ENCODE peak calls at places on chromosomes 6 and 20, in ten cellular contexts. B is activated naive CD4-positive, alpha-beta T cell; G is Ammon's horn; I is dorsolateral prefrontal cortex; E is NCI-H345; F is central memory CD8-positive, alpha-beta T cell; V is thoracic aorta; U is left cardiac atrium; K is WTC11; Q is colonic mucosa. J is an unnamed sample.

GRCh38 chr6:125294036-125294435 is 7.7 kb downstream of the HDDC2 start:
- DNase-seq in B (no peak), E (no peak), U (no peak), I (no peak), G (no peak), K (no peak), Q (no peak), F (no peak), V (no peak), J (no peak)

GRCh38 chr20:38855356-38855755 is 49.9 kb downstream of the PPP1R16B start:
- DNase-seq in E (no peak), U (no peak), B (no peak), F (no peak), I (no peak), G (no peak), Q (no peak), V (no peak), K (no peak), J (no peak)

GRCh38 chr6:22530506-22530905 is 38.9 kb upstream of the HDGFL1 start:
- DNase-seq in U (no peak), V (no peak), K (no peak), E (no peak), B (no peak), I (no peak), F (no peak), Q (no peak), G (no peak), J (no peak)

GRCh38 chr20:2814076-2814475 is 711 bp upstream of the C20orf141 start:
- DNase-seq in Q (no peak), G (no peak), U (no peak), F (no peak), B (no peak), E (no peak), V (no peak), K (no peak), I (no peak), J (no peak)

GRCh38 chr6:27839303-27840081 is 72.7 kb downstream of the OR2B2 start:
- DNase-seq in F (no peak), G (peak), V (no peak), E (no peak), U (peak), I (peak), B (no peak), Q (peak), K (no peak), J (peak)

GRCh38 chr20:41334452-41335421 is 5.9 kb upstream of the LPIN3 start:
- DNase-seq in V (no peak), Q (no peak), G (no peak), B (no peak), E (no peak), I (no peak), U (no peak), F (no peak), K (no peak), J (no peak)

GRCh38 chr6:13427838-13428527 is 59.4 kb downstream of the GFOD1 start:
- DNase-seq in E (no peak), V (no peak), Q (no peak), K (peak), B (peak), G (no peak), F (peak), I (no peak), U (peak), J (no peak)

GRCh38 chr6:13531956-13532355 is 42.4 kb upstream of the SIRT5 start:
- DNase-seq in V (no peak), K (no peak), U (no peak), G (no peak), F (no peak), Q (no peak), E (no peak), B (no peak), I (no peak), J (no peak)

GRCh38 chr6:30615219-30615957 is 1.7 kb downstream of the PPP1R10 start:
- DNase-seq in U (no peak), B (peak), G (peak), Q (peak), K (no peak), F (peak), I (no peak), V (no peak), E (peak), J (peak)

GRCh38 chr6:25088513-25088912 is 152.8 kb upstream of the RIPOR2 start:
- DNase-seq in B (no peak), K (no peak), E (no peak), G (no peak), Q (no peak), V (no peak), I (no peak), U (no peak), F (no peak), J (no peak)

GRCh38 chr20:56606174-56606945 is 22.7 kb upstream of the TFAP2C start:
- DNase-seq in B (no peak), U (no peak), V (no peak), E (no peak), I (no peak), K (no peak), F (no peak), G (no peak), Q (peak), J (no peak)

GRCh38 chr20:57594092-57594911 is 25.9 kb downstream of the ZBP1 start:
- DNase-seq in U (peak), B (peak), K (peak), V (no peak), G (no peak), I (no peak), E (peak), F (peak), Q (no peak), J (no peak)

GRCh38 chr6:42727084-42727601 is 4.7 kb upstream of the PRPH2 start:
- DNase-seq in V (no peak), B (no peak), U (peak), K (peak), F (no peak), E (no peak), G (peak), I (peak), Q (peak), J (peak)

GRCh38 chr6:142537612-142538478 is 236.0 kb downstream of the ADGRG6 start:
- DNase-seq in Q (no peak), K (peak), F (no peak), U (no peak), I (no peak), G (no peak), E (no peak), B (no peak), V (no peak), J (no peak)

GRCh38 chr20:51384854-51385253 is 157.7 kb downstream of the NFATC2 start:
- DNase-seq in E (no peak), Q (no peak), G (no peak), U (no peak), K (no peak), I (no peak), B (no peak), F (no peak), V (no peak), J (no peak)

GRCh38 chr6:80528115-80528514 is 421.6 kb downstream of the BCKDHB start:
- DNase-seq in U (no peak), B (no peak), E (peak), V (no peak), G (no peak), I (no peak), K (no peak), Q (no peak), F (no peak), J (no peak)

GRCh38 chr20:60037120-60037499 is 78.9 kb downstream of the CDH26 start:
- DNase-seq in K (no peak), E (no peak), U (no peak), G (no peak), I (no peak), V (no peak), B (no peak), Q (no peak), F (no peak), J (no peak)

GRCh38 chr6:146887447-146888077 is 288.8 kb downstream of the ADGB start:
- DNase-seq in K (no peak), B (no peak), E (no peak), Q (no peak), F (no peak), U (no peak), I (no peak), G (no peak), V (no peak), J (no peak)

GRCh38 chr6:102026649-102027048 is 633.1 kb downstream of the GRIK2 start:
- DNase-seq in K (no peak), B (no peak), F (no peak), Q (no peak), I (no peak), E (no peak), G (no peak), U (no peak), V (no peak), J (peak)

GRCh38 chr20:41169791-41170351 is 32.5 kb downstream of the PLCG1 start:
- DNase-seq in B (no peak), K (peak), V (no peak), U (no peak), I (no peak), Q (peak), E (no peak), F (no peak), G (no peak), J (no peak)

GRCh38 chr6:24006246-24006645 is 119.8 kb upstream of the NRSN1 start:
- DNase-seq in U (no peak), K (no peak), F (no peak), Q (no peak), V (no peak), G (no peak), I (no peak), B (no peak), E (no peak), J (no peak)

GRCh38 chr6:143061597-143062385 is 1.1 kb downstream of the AIG1 start:
- DNase-seq in I (no peak), E (no peak), U (no peak), Q (no peak), F (no peak), B (no peak), V (no peak), K (no peak), G (peak), J (peak)

GRCh38 chr6:26360451-26361416 is 4.3 kb upstream of the BTN3A2 start:
- DNase-seq in B (no peak), Q (no peak), V (no peak), E (no peak), G (no peak), F (no peak), U (no peak), K (no peak), I (no peak), J (no peak)

GRCh38 chr6:127717384-127717783 is 140.4 kb downstream of the C6orf58 start:
- DNase-seq in V (no peak), K (no peak), B (no peak), U (no peak), G (no peak), F (no peak), E (no peak), Q (no peak), I (no peak), J (no peak)

GRCh38 chr6:24719125-24719931 is at the start of gene C6orf62:
- DNase-seq in G (peak), B (peak), F (peak), I (peak), Q (peak), U (peak), E (no peak), V (no peak), K (no peak), J (peak)

GRCh38 chr6:139743629-139744028 is 369.2 kb upstream of the CITED2 start:
- DNase-seq in K (no peak), B (no peak), F (no peak), U (no peak), I (no peak), Q (no peak), E (no peak), V (no peak), G (no peak), J (no peak)

GRCh38 chr6:124964084-124964763 is 2.0 kb downstream of the RNF217 start:
- DNase-seq in Q (peak), G (peak), E (no peak), F (no peak), K (no peak), I (no peak), B (no peak), U (no peak), V (no peak), J (no peak)

GRCh38 chr6:11423667-11424066 is 113.9 kb upstream of the TMEM170B start:
- DNase-seq in V (no peak), I (no peak), K (no peak), B (no peak), F (no peak), Q (no peak), E (no peak), G (no peak), U (no peak), J (no peak)

GRCh38 chr20:41592516-41593192 is 25.5 kb downstream of the CHD6 start:
- DNase-seq in G (no peak), F (no peak), U (no peak), E (no peak), I (no peak), B (no peak), Q (no peak), V (no peak), K (no peak), J (no peak)

GRCh38 chr6:21163838-21164180 is 429.7 kb upstream of the SOX4 start:
- DNase-seq in F (no peak), I (no peak), K (no peak), V (no peak), Q (no peak), U (no peak), G (no peak), B (no peak), E (no peak), J (no peak)

GRCh38 chr6:170122676-170123075 is 168.2 kb downstream of the DLL1 start:
- DNase-seq in V (no peak), F (no peak), I (no peak), E (no peak), U (no peak), G (no peak), Q (peak), B (no peak), K (no peak), J (no peak)

GRCh38 chr6:136031982-136032381 is 180.5 kb downstream of the PDE7B start:
- DNase-seq in E (no peak), F (no peak), B (no peak), Q (no peak), I (no peak), U (no peak), K (no peak), G (peak), V (no peak), J (no peak)

GRCh38 chr6:125924697-125925358 is 31.7 kb upstream of the HINT3 start:
- DNase-seq in F (no peak), E (no peak), B (no peak), K (no peak), Q (no peak), U (no peak), V (no peak), I (no peak), G (no peak), J (no peak)

GRCh38 chr20:6007094-6007528 is 46.7 kb downstream of the LRRN4 start:
- DNase-seq in B (no peak), G (no peak), V (no peak), E (no peak), Q (peak), I (no peak), F (no peak), U (no peak), K (no peak), J (no peak)

GRCh38 chr6:64727075-64727474 is 980.0 kb downstream of the EYS start:
- DNase-seq in Q (no peak), G (no peak), U (no peak), I (no peak), B (no peak), K (no peak), F (no peak), V (no peak), E (no peak), J (no peak)

GRCh38 chr6:90765895-90766294 is 179.0 kb upstream of the MAP3K7 start:
- DNase-seq in V (no peak), K (no peak), F (no peak), G (no peak), B (no peak), I (no peak), U (no peak), E (no peak), Q (no peak), J (no peak)

GRCh38 chr20:53643031-53643832 is 49.6 kb upstream of the ZNF217 start:
- DNase-seq in I (no peak), G (peak), B (peak), Q (peak), K (no peak), U (no peak), E (no peak), V (no peak), F (peak), J (no peak)

GRCh38 chr6:81759782-81760181 is 7.3 kb upstream of the TENT5A start:
- DNase-seq in U (no peak), B (no peak), K (no peak), E (no peak), I (no peak), G (no peak), Q (no peak), V (no peak), F (no peak), J (no peak)

GRCh38 chr6:9140181-9140580 is 704.8 kb upstream of the SLC35B3 start:
- DNase-seq in F (no peak), U (no peak), B (no peak), G (peak), E (peak), V (no peak), K (no peak), Q (peak), I (no peak), J (no peak)